ENCODE peak calls at places on chromosomes 13 and 19, in four cellular contexts. A, C, U and M are unnamed samples.

GRCh38 chr13:98622926-98623325 is 46.0 kb upstream of the STK24 start:
- DNase-seq in C (no peak), U (no peak), A (no peak), M (no peak)

GRCh38 chr19:16252459-16253205 is 54.9 kb downstream of the AP1M1 start:
- DNase-seq in C (no peak), U (no peak), A (peak), M (no peak)

GRCh38 chr13:77489566-77490337 is 45.8 kb upstream of the SCEL start:
- DNase-seq in A (no peak), C (no peak), U (no peak), M (no peak)

GRCh38 chr13:113946409-113947181 is 27.3 kb downstream of the C13orf46 start:
- DNase-seq in U (no peak), A (no peak), C (no peak), M (no peak)

GRCh38 chr19:20066861-20067260 is 10.9 kb upstream of the ZNF90 start:
- DNase-seq in A (no peak), C (no peak), U (no peak), M (no peak)

GRCh38 chr13:99572131-99572530 is 70.9 kb downstream of the TM9SF2 start:
- DNase-seq in C (no peak), U (no peak), A (no peak), M (no peak)

GRCh38 chr19:18304194-18304495 is 18.7 kb downstream of the LSM4 start:
- DNase-seq in A (no peak), U (peak), C (no peak), M (no peak)

GRCh38 chr13:20340136-20340758 is 108.1 kb upstream of the GJB6 start:
- DNase-seq in A (no peak), C (no peak), U (no peak), M (no peak)

GRCh38 chr19:19504754-19505668 is 10.3 kb downstream of the TSSK6 start:
- DNase-seq in A (no peak), C (no peak), U (no peak), M (no peak)

GRCh38 chr13:59666504-59666903 is 497.2 kb downstream of the DIAPH3 start:
- DNase-seq in C (no peak), A (no peak), U (no peak), M (no peak)